ENCODE peak calls at places on chromosomes 1 and 21, in seven cellular contexts. D is H9, M is trophoblast cell, Z is IMR-90, L is H1, A is mesenchymal stem cell, O is mesendoderm. T is an unnamed sample.

GRCh38 chr1:33718166-33718565 is 145.7 kb upstream of the HMGB4 start:
- DNase-seq in D (peak), M (no peak), Z (no peak), L (no peak), A (no peak), O (no peak), T (no peak)

GRCh38 chr21:42983102-42983501 is 8.7 kb downstream of the PKNOX1 start:
- DNase-seq in D (no peak), M (no peak), Z (peak), L (no peak), A (no peak), O (peak), T (no peak)

GRCh38 chr1:207747627-207748492 is 4.0 kb upstream of the CD46 start:
- DNase-seq in D (peak), M (no peak), Z (no peak), L (no peak), A (no peak), O (no peak), T (no peak)

GRCh38 chr1:52424238-52424637 is 19.8 kb downstream of the PRPF38A start:
- DNase-seq in D (no peak), M (no peak), Z (peak), L (no peak), A (peak), O (no peak), T (no peak)

GRCh38 chr1:156627313-156627880 is 8.2 kb downstream of the HAPLN2 start:
- DNase-seq in D (peak), M (peak), Z (peak), L (no peak), A (peak), O (peak), T (no peak)

GRCh38 chr1:50109647-50110075 is 941 bp downstream of the ELAVL4 start:
- DNase-seq in D (no peak), M (no peak), Z (no peak), L (no peak), A (no peak), O (no peak), T (no peak)

GRCh38 chr1:228867951-228868730 is 132.9 kb downstream of the RHOU start:
- DNase-seq in D (peak), M (no peak), Z (no peak), L (no peak), A (no peak), O (no peak), T (no peak)

GRCh38 chr1:198933506-198933905 is 294.7 kb downstream of the PTPRC start:
- DNase-seq in D (no peak), M (no peak), Z (no peak), L (no peak), A (no peak), O (no peak), T (no peak)

GRCh38 chr1:10644307-10645128 is 151.9 kb downstream of the CASZ1 start:
- DNase-seq in D (no peak), M (no peak), Z (peak), L (no peak), A (no peak), O (no peak), T (no peak)

GRCh38 chr1:19468397-19468956 is 16.9 kb downstream of the CAPZB start:
- DNase-seq in D (no peak), M (no peak), Z (no peak), L (no peak), A (no peak), O (peak), T (no peak)

GRCh38 chr1:7265771-7266371 is 480.6 kb downstream of the CAMTA1 start:
- DNase-seq in D (no peak), M (no peak), Z (peak), L (no peak), A (peak), O (no peak), T (no peak)

GRCh38 chr1:13749543-13750307 is 49.7 kb downstream of the PRDM2 start:
- DNase-seq in D (no peak), M (peak), Z (peak), L (no peak), A (peak), O (peak), T (peak)

GRCh38 chr1:100523038-100523649 is 14.8 kb upstream of the GPR88 start:
- DNase-seq in D (no peak), M (peak), Z (peak), L (no peak), A (peak), O (no peak), T (no peak)

GRCh38 chr1:11842154-11843041 is 5.2 kb downstream of the NPPA start:
- DNase-seq in D (no peak), M (no peak), Z (peak), L (no peak), A (no peak), O (no peak), T (no peak)

GRCh38 chr1:220879509-220880366 is 495 bp downstream of the HLX start:
- DNase-seq in D (peak), M (peak), Z (peak), L (no peak), A (peak), O (peak), T (no peak)

GRCh38 chr1:41906977-41907376 is 11.7 kb downstream of the HIVEP3 start:
- DNase-seq in D (no peak), M (no peak), Z (no peak), L (no peak), A (no peak), O (no peak), T (no peak)
- H3K23ac ChIP-seq in D (no peak), M (no peak), Z (no peak), L (no peak), A (no peak), O (no peak), T (no peak)

GRCh38 chr21:44371596-44371995 is 18.2 kb downstream of the TRPM2 start:
- DNase-seq in D (no peak), M (no peak), Z (no peak), L (no peak), A (no peak), O (no peak), T (no peak)
- H3K23ac ChIP-seq in D (no peak), M (no peak), Z (no peak), L (no peak), A (no peak), O (no peak), T (no peak)

GRCh38 chr1:151680391-151680790 is 36.2 kb downstream of the CELF3 start:
- DNase-seq in D (no peak), M (no peak), Z (peak), L (no peak), A (no peak), O (no peak), T (no peak)
- H3K23ac ChIP-seq in D (no peak), M (no peak), Z (peak), L (no peak), A (no peak), O (no peak), T (no peak)

DNA sequence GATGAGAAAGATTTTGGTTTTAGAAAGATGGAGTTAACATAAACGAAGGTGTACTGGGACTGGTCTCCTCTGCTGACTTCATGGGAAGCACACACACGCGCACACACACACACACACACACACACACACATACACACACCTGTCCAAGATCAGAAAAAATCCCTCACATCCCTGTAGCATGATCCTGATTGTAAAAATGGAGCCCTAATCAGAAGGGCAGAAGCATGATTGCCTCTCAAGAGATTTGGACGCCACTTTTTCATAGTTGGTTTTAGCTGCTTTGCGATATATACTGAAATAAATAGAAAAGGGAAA is 56.5 kb upstream of the LGALS8 start:
- DNase-seq in D (no peak), M (no peak), Z (no peak), L (no peak), A (no peak), O (no peak), T (no peak)
- H3K23ac ChIP-seq in D (no peak), M (no peak), Z (no peak), L (no peak), A (no peak), O (no peak), T (no peak)

GRCh38 chr1:87045757-87046422 is 131.5 kb downstream of the HS2ST1 start:
- DNase-seq in D (no peak), M (no peak), Z (peak), L (no peak), A (no peak), O (no peak), T (no peak)
- H3K23ac ChIP-seq in D (no peak), M (no peak), Z (no peak), L (no peak), A (no peak), O (no peak), T (no peak)

GRCh38 chr1:240349695-240350094 is 258.0 kb downstream of the FMN2 start:
- DNase-seq in D (no peak), M (no peak), Z (no peak), L (no peak), A (no peak), O (no peak), T (no peak)
- H3K23ac ChIP-seq in D (no peak), M (no peak), Z (peak), L (no peak), A (no peak), O (no peak), T (no peak)

DNA sequence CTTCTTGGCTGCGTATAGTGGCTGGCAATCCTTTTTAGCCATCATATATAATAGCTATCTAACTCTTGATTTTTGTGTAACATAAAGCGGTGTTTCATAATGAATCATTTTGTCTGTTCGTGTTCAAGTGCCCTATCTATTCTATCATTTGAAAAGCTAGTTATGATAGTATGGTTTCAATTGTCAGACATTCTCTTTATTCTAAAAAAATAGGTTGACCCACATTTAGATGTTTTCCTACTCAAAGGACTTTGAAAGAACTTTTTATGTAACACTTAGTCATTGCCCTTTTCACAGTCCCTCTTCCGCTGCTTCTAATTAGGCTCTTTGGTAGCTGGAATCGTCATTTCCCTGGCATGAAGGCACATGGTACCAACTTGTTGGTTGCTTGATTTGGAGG is 272.2 kb upstream of the B3GALT2 start:
- DNase-seq in D (no peak), M (no peak), Z (no peak), L (no peak), A (no peak), O (no peak), T (no peak)
- H3K23ac ChIP-seq in D (no peak), M (no peak), Z (no peak), L (no peak), A (no peak), O (no peak), T (no peak)